ENCODE peak calls at places on chromosomes 11 and 22, in four cellular contexts. Z, E, S and R are unnamed samples.

GRCh38 chr22:40463017-40463631 is 92.7 kb downstream of the SGSM3 start:
- DNase-seq in Z (peak), S (no peak), E (peak), R (peak)

GRCh38 chr22:47572443-47572842 is 810.0 kb downstream of the TBC1D22A start:
- DNase-seq in E (no peak), Z (no peak), S (no peak), R (no peak)

GRCh38 chr11:134592391-134592990 is 180.4 kb upstream of the B3GAT1 start:
- DNase-seq in Z (no peak), S (no peak), E (peak), R (peak)

GRCh38 chr11:126048198-126048597 is 14.5 kb downstream of the CDON start:
- DNase-seq in S (no peak), Z (no peak), E (no peak), R (no peak)

GRCh38 chr11:31110825-31111224 is 258.7 kb downstream of the DCDC1 start:
- DNase-seq in S (no peak), Z (no peak), E (no peak), R (no peak)

GRCh38 chr22:30305519-30305905 is 16.2 kb upstream of the CASTOR1 start:
- DNase-seq in S (peak), Z (peak), E (peak), R (no peak)

GRCh38 chr22:19981171-19981960 is 35.3 kb downstream of the ARVCF start:
- DNase-seq in S (no peak), Z (no peak), E (no peak), R (no peak)

GRCh38 chr11:569273-569885 is 6.9 kb upstream of the PHRF1 start:
- DNase-seq in S (no peak), Z (no peak), E (peak), R (no peak)

GRCh38 chr11:3222003-3222855 is 3.6 kb upstream of the MRGPRG start:
- DNase-seq in Z (no peak), E (no peak), S (no peak), R (no peak)

GRCh38 chr11:112928136-112928535 is 33.1 kb upstream of the NCAM1 start:
- DNase-seq in Z (no peak), E (no peak), S (no peak), R (no peak)

DNA sequence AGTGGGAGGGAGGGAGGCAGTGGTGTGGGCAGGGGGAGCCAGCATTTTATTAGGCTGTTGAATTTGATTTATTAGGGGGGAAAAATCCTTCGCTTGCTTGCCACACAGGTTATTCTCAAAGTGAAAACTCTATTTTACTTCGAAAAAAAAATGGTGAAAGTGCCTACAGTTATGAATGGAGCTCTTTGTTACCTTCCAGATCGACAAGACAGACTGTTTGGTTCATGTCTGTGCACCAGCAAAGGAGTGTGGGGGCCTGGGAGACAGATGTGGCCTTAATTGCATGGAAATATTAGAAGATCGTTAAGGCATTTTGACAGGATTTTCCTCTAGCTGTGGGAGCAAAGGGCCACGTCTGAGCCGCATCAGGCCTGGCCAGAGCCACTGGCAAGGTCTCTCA is 45.7 kb downstream of the FLI1 start:
- DNase-seq in E (no peak), S (no peak), Z (no peak), R (no peak)
- TF ChIP-seq SPI1 in E (no peak), S (no peak), Z (no peak), R (no peak)

GRCh38 chr22:32879550-32879949 is 78.0 kb downstream of the TIMP3 start:
- DNase-seq in S (no peak), E (no peak), Z (no peak), R (no peak)

GRCh38 chr22:32883131-32883530 is 81.6 kb downstream of the TIMP3 start:
- DNase-seq in S (no peak), Z (no peak), E (no peak), R (no peak)

GRCh38 chr22:32880531-32880905 is 79.0 kb downstream of the TIMP3 start:
- DNase-seq in Z (no peak), S (no peak), E (no peak), R (no peak)

GRCh38 chr22:32880061-32880460 is 78.6 kb downstream of the TIMP3 start:
- DNase-seq in E (no peak), Z (no peak), S (no peak), R (no peak)

DNA sequence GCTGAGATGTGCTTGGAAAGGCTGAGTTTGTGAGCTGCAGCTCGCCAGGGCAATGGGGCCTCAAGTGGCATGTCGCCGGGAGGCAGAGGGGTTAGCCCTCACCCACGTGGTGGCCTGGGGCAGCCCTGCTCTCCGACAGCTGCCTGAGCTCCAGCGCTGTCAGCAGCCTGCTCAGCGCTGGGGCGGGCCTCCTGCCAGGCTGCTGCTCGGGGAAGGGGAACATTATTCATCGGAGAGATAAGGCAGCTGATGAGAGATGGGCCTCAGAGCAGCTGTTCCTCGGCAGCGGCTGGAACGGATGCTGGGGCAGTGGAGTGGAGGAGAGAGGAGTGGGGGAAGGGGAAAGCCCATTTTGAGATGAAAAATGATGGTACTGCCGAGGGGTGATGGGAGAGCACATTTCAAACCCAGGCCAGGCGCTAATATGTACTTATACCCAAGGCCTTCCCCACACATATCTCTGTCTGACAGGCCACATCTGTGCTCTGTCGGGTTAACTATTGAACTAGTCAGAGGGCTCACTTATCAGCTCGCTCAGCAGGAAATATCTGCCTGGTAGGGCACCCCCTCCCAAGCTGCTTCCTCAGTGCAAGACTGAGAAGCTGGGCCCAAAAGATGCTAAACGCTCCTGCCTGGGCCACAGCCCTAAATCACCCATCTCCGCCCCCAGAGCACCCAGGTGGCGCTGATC is 79.5 kb downstream of the TIMP3 start:
- DNase-seq in E (peak), S (no peak), Z (no peak), R (no peak)
- TF ChIP-seq SPI1 in E (no peak), S (no peak), Z (no peak), R (no peak)

GRCh38 chr11:102819491-102819890 is 21.5 kb upstream of the MMP1 start:
- DNase-seq in S (no peak), E (no peak), Z (no peak), R (no peak)

GRCh38 chr11:102829671-102830070 is 13.7 kb downstream of the MMP3 start:
- DNase-seq in E (no peak), S (no peak), Z (no peak), R (no peak)

GRCh38 chr11:102830328-102830727 is 13.1 kb downstream of the MMP3 start:
- DNase-seq in Z (no peak), S (no peak), E (no peak), R (no peak)

GRCh38 chr11:102824541-102824940 is 18.9 kb downstream of the MMP3 start:
- DNase-seq in E (no peak), Z (no peak), S (no peak), R (peak)
- TF ChIP-seq SPI1 in E (no peak), Z (no peak), S (no peak), R (no peak)

DNA sequence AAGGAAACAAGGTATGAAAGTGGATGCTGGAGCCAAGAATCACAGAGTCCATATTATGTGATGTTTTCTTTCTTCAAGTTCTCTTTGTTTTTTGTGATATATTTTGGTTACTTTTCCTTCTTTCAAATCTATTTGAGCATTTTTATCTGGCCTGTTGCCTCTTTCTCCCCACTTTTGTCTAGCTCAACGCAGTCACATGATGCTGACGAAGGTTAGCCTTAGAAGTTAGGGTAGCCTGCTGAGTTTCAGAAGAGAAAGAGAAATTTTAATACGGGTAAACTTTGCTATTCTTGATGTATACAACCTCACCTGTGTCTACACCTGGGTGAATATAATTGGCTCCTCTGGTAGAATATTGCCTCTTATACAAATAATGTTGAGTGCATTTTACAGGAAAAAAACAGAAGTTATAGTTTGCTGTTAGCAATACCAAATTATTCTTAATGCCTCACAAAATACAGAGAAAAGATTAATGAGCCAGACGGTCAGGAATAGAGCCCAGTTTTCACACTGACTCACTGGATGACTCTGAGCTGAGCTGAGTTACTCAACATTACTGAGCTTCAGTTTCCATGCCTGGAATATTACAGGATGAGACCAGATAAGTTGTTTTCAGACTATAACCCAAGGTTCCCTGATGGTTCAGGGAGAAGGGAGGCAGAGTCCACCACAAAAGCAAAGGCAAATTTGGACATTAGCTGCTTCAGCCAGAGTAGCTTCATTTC is 161.6 kb upstream of the BDNF start:
- DNase-seq in E (no peak), Z (no peak), S (no peak), R (no peak)
- TF ChIP-seq SPI1 in E (no peak), Z (no peak), S (no peak), R (no peak)

DNA sequence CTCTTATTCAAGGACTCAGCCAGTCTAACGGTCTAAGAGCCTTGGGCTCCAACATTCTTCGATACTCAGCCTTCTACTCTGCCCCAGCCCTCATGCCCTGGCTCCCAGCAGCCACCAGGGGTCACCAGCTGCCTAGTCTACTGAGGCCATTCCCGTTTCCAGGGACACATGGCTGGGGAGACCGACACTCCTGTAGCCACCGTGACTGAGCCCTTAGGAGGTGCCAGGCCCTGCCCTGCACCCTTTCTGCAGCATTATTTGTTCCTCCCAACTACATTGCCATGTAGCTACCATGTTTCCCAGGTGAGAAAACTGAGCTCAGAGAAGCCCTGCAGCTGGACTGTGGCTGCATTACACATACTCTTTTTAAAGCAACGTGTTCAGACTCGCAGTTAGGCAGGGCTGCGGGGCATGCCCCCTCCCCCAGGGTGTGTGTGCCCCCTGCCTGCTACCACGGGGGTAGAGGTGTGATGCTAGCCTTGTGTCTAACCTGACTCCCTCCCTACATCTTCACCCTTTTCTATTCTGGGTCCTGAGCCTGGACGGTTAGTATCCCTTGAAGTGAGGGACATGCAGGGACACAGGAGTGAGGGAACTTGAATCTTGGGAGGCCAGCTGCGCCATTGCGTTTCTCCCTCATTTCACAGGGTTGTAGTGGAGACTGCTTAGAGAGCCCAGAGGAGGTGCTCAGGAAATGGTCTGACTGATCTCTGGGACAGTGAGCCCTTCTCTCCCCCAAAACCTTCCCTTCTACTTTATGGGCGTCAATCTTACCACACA is 17.5 kb downstream of the ATG16L2 start:
- DNase-seq in Z (no peak), E (peak), S (no peak), R (no peak)
- TF ChIP-seq SPI1 in Z (no peak), E (no peak), S (no peak), R (no peak)